ENCODE peak calls at places on chromosomes 12 and 14, in nine cellular contexts. N is heart left ventricle; Y is left ventricle myocardium inferior; Z is lower lobe of right lung; L is CD8-positive, alpha-beta T cell; K is foreskin fibroblast; S is psoas muscle; H is stomach; G is testis. E is an unnamed sample.

GRCh38 chr14:73460691-73461127 is 2.4 kb upstream of the NUMB start:
- DNase-seq in S (no peak), G (no peak), Y (no peak), N (peak; percentile 46), L (no peak), H (no peak), Z (no peak), K (peak; percentile 61), E (no peak)

GRCh38 chr12:26971963-26972362 is 33.7 kb downstream of the FGFR1OP2 start:
- DNase-seq in K (no peak), Z (no peak), G (no peak), L (peak; percentile 40), N (no peak), S (no peak), H (no peak), Y (no peak), E (no peak)

GRCh38 chr12:116442304-116442703 is 116.9 kb upstream of the MAP1LC3B2 start:
- DNase-seq in Y (no peak), G (no peak), K (no peak), N (no peak), S (no peak), Z (no peak), L (no peak), H (no peak), E (no peak)

GRCh38 chr12:23843958-23844357 is 105.5 kb downstream of the SOX5 start:
- DNase-seq in Y (no peak), H (no peak), L (no peak), G (no peak), S (no peak), N (no peak), Z (no peak), K (no peak), E (no peak)

GRCh38 chr14:73463411-73463810 is 5.1 kb upstream of the NUMB start:
- DNase-seq in K (peak; percentile 98), Y (no peak), G (no peak), N (peak; percentile 27), L (no peak), Z (peak; percentile 66), S (peak; percentile 47), H (peak; percentile 33), E (no peak)

GRCh38 chr14:38948576-38948975 is 154.5 kb downstream of the SEC23A start:
- DNase-seq in G (no peak), H (no peak), L (no peak), N (no peak), Y (no peak), Z (no peak), K (no peak), S (no peak), E (no peak)

GRCh38 chr14:91873476-91874265 is 6.3 kb upstream of the TC2N start:
- DNase-seq in Z (no peak), G (no peak), K (no peak), L (peak; percentile 77), S (no peak), N (no peak), Y (no peak), H (peak; percentile 59), E (no peak)

GRCh38 chr14:77268989-77269595 is 1.9 kb downstream of the NGB start:
- DNase-seq in Y (no peak), N (no peak), H (no peak), K (no peak), L (no peak), S (no peak), G (no peak), Z (no peak), E (no peak)

GRCh38 chr12:93851245-93851665 is 174.1 kb downstream of the CRADD start:
- DNase-seq in S (no peak), L (peak; percentile 35), H (no peak), G (no peak), N (no peak), K (no peak), Y (no peak), Z (no peak), E (no peak)

GRCh38 chr14:68211421-68211820 is 391.8 kb downstream of the RAD51B start:
- DNase-seq in H (no peak), S (no peak), Y (no peak), L (no peak), Z (no peak), K (no peak), G (no peak), N (no peak), E (no peak)

GRCh38 chr14:68208218-68208617 is 388.6 kb downstream of the RAD51B start:
- DNase-seq in Y (no peak), S (no peak), Z (no peak), H (no peak), N (no peak), G (no peak), L (no peak), K (peak; percentile 64), E (no peak)

GRCh38 chr14:68210729-68211299 is 391.2 kb downstream of the RAD51B start:
- DNase-seq in Z (no peak), L (peak; percentile 34), N (no peak), K (peak; percentile 95), G (no peak), Y (no peak), S (no peak), H (no peak), E (no peak)

GRCh38 chr14:68211886-68212285 is 392.3 kb downstream of the RAD51B start:
- DNase-seq in N (no peak), S (no peak), K (no peak), H (no peak), L (no peak), Y (no peak), G (no peak), Z (no peak), E (no peak)

DNA sequence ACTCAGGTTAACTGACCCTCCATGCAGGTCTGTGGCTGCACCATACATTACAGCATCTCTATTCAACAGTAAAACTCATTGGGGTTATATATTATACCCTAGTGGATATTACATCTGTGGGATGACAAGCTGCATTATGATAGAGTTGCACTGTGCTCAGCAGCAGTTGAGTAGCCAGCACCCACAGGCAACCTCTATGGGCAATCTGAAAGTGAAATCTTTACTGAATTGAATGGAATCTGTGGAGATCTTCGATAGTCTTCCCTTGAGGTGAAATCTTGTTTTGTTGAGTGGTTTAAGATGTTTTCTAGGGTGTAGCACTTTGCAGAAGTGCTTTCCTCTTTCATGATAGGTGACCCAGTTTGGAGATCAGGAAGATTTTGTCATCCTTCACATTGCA is 389.1 kb downstream of the RAD51B start:
- DNase-seq in G (no peak), Z (no peak), L (no peak), N (no peak), S (no peak), H (no peak), Y (no peak), K (no peak), E (no peak)
- H3K4me3 ChIP-seq in G (no peak overlapping the region), Z (no peak overlapping the region), L (no peak overlapping the region), N (no peak overlapping the region), S (no peak overlapping the region), H (no peak overlapping the region), Y (no peak overlapping the region), K (no peak overlapping the region), E (no peak overlapping the region)

DNA sequence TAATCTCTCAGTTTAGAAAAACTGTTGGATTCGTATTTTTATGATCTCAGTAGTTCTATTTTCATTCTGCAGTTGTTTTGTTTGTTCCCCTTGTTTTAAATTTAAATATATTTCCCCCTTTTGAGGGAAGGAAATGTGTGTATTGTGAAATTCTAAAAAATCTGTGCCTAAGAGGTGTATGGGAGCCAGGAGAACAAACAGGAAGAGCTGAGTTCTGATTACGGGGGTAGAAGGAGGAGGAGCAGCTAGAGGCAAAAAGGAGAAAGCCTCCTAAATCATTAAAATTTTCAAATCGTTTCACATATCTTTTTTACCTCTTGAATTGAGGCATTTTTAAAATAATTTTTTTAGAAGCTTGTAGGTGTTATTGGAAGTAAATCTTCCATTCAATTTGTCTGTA is 2.3 kb downstream of the RDH12 start:
- DNase-seq in N (no peak), S (no peak), Y (no peak), Z (no peak), H (no peak), K (no peak), L (no peak), G (no peak), E (no peak)
- H3K4me3 ChIP-seq in N (no peak overlapping the region), S (no peak overlapping the region), Y (no peak overlapping the region), Z (no peak overlapping the region), H (no peak overlapping the region), K (no peak overlapping the region), L (no peak overlapping the region), G (no peak overlapping the region), E (no peak overlapping the region)

GRCh38 chr14:67623114-67623513 is 3.4 kb downstream of the ARG2 start:
- DNase-seq in Z (no peak), Y (no peak), N (no peak), H (no peak), G (no peak), L (no peak), S (no peak), K (no peak), E (no peak)
- H3K4me3 ChIP-seq in Z (no peak overlapping the region), Y (no peak overlapping the region), N (no peak overlapping the region), H (no peak overlapping the region), G (no peak overlapping the region), L (no peak overlapping the region), S (peak overlapping the region; percentile 1), K (no peak overlapping the region), E (no peak overlapping the region)

GRCh38 chr12:53623986-53624385 is 2.2 kb downstream of the ATF7 start:
- DNase-seq in K (peak; percentile 65), N (no peak), H (no peak), Z (no peak), Y (no peak), L (no peak), G (peak; percentile 57), S (no peak), E (no peak)
- H3K4me3 ChIP-seq in K (peak overlapping the region; percentile 85), N (peak overlapping the region; percentile 78), H (peak overlapping the region; percentile 75), Z (peak overlapping the region; percentile 67), Y (peak overlapping the region; percentile 79), L (no peak overlapping the region), G (peak overlapping the region; percentile 85), S (peak overlapping the region; percentile 77), E (peak overlapping the region; percentile 60)

GRCh38 chr14:67360469-67361206 is 510 bp downstream of the EIF2S1 start:
- DNase-seq in K (no peak), L (no peak), Z (no peak), N (no peak), Y (no peak), H (no peak), S (no peak), G (no peak), E (no peak)

GRCh38 chr14:67370830-67371229 is 10.7 kb downstream of the EIF2S1 start:
- DNase-seq in G (no peak), H (no peak), Z (no peak), Y (no peak), S (no peak), N (no peak), L (no peak), K (peak; percentile 29), E (no peak)

GRCh38 chr14:67359775-67360468 is at the start of the genes ATP6V1D and EIF2S1:
- DNase-seq in S (peak; percentile 99), K (peak; percentile 100), Y (peak; percentile 99), L (peak; percentile 100), H (peak; percentile 99), Z (peak; percentile 99), G (peak; percentile 99), N (peak; percentile 100), E (peak; percentile 99)

GRCh38 chr14:67365476-67365875 is 5.3 kb downstream of the EIF2S1 start:
- DNase-seq in N (no peak), Y (no peak), K (no peak), L (no peak), Z (no peak), H (no peak), G (no peak), S (no peak), E (no peak)
- H3K4me3 ChIP-seq in N (no peak overlapping the region), Y (no peak overlapping the region), K (no peak overlapping the region), L (no peak overlapping the region), Z (no peak overlapping the region), H (no peak overlapping the region), G (no peak overlapping the region), S (no peak overlapping the region), E (no peak overlapping the region)